ENCODE peak calls at places on chromosome 15, in four cellular contexts. N is OCI-LY7, G is tibial nerve, J is MM.1S. X is an unnamed sample.
A peak's percentile ranks its signal among the peaks of the same experiment; 100 is the strongest.

GRCh38 chr15:66748320-66748779 is 46.3 kb downstream of the SMAD6 start:
- DNase-seq in J (no peak), G (no peak), N (no peak), X (peak; percentile 67)

GRCh38 chr15:100879461-100880138 is at the start of gene ALDH1A3:
- DNase-seq in N (no peak), G (no peak), J (peak; percentile 46), X (peak; percentile 48)

GRCh38 chr15:22979699-22980188 is 424 bp downstream of the CYFIP1 start:
- DNase-seq in N (no peak), G (no peak), J (no peak), X (peak; percentile 54)

GRCh38 chr15:53882311-53882710 is 95.9 kb upstream of the UNC13C start:
- DNase-seq in G (no peak), N (no peak), J (no peak), X (no peak)

GRCh38 chr15:63528138-63528659 is 23.8 kb downstream of the USP3 start:
- DNase-seq in J (no peak), N (no peak), G (no peak), X (no peak)

GRCh38 chr15:80240261-80240660 is 11.8 kb downstream of the CTXND1 start:
- DNase-seq in G (no peak), N (no peak), J (no peak), X (no peak)

GRCh38 chr15:88621789-88622604 is 857 bp downstream of the AEN start:
- DNase-seq in N (peak; percentile 65), G (no peak), J (peak; percentile 80), X (peak; percentile 61)

GRCh38 chr15:36887214-36888017 is 212.9 kb downstream of the MEIS2 start:
- DNase-seq in G (no peak), J (no peak), N (no peak), X (peak; percentile 22)

GRCh38 chr15:38868326-38869114 is 303.9 kb upstream of the RASGRP1 start:
- DNase-seq in N (no peak), G (peak; percentile 59), J (no peak), X (peak; percentile 94)

GRCh38 chr15:38205502-38206235 is 47.0 kb upstream of the SPRED1 start:
- DNase-seq in J (no peak), N (no peak), G (no peak), X (no peak)

GRCh38 chr15:25439456-25439836 is 622 bp upstream of the UBE3A start:
- DNase-seq in G (no peak), J (peak; percentile 25), N (peak; percentile 48), X (no peak)

GRCh38 chr15:41933771-41934170 is 38.6 kb downstream of the EHD4 start:
- DNase-seq in G (no peak), N (no peak), J (no peak), X (no peak)

GRCh38 chr15:92580521-92580920 is 75.1 kb downstream of the FAM174B start:
- DNase-seq in G (no peak), J (no peak), N (no peak), X (no peak)

GRCh38 chr15:82064824-82065223 is 19.0 kb upstream of the MEX3B start:
- DNase-seq in N (no peak), G (no peak), J (no peak), X (peak; percentile 12)

GRCh38 chr15:41423979-41424659 is 7.2 kb downstream of the RTF1 start:
- DNase-seq in N (peak; percentile 50), J (peak; percentile 81), G (no peak), X (no peak)

GRCh38 chr15:66737243-66738010 is 35.4 kb downstream of the SMAD6 start:
- DNase-seq in J (no peak), G (no peak), N (no peak), X (no peak)

GRCh38 chr15:76183906-76184639 is 124.3 kb downstream of the TMEM266 start:
- DNase-seq in J (no peak), G (no peak), N (no peak), X (no peak)

GRCh38 chr15:54212635-54213034 is 234.4 kb downstream of the UNC13C start:
- DNase-seq in J (no peak), N (no peak), G (no peak), X (no peak)

GRCh38 chr15:78056714-78057269 is 20.7 kb downstream of the TBC1D2B start:
- DNase-seq in G (no peak), N (peak; percentile 88), J (peak; percentile 67), X (peak; percentile 26)

GRCh38 chr15:98625614-98626013 is 22.7 kb upstream of the IGF1R start:
- DNase-seq in G (no peak), J (no peak), N (no peak), X (no peak)

GRCh38 chr15:30791239-30791638 is 112.5 kb upstream of the FAN1 start:
- DNase-seq in J (no peak), N (peak; percentile 25), G (no peak), X (no peak)

GRCh38 chr15:34239151-34239761 is 14.4 kb downstream of the EMC4 start:
- DNase-seq in J (no peak), G (no peak), N (no peak), X (peak; percentile 75)

GRCh38 chr15:28885630-28886430 is at the start of gene APBA2:
- DNase-seq in N (no peak), G (no peak), J (peak; percentile 60), X (peak; percentile 41)

GRCh38 chr15:29514931-29515330 is 245.3 kb upstream of the NSMCE3 start:
- DNase-seq in N (no peak), G (no peak), J (no peak), X (no peak)

GRCh38 chr15:78257681-78258080 is 6.7 kb upstream of the DNAJA4 start:
- DNase-seq in J (no peak), G (no peak), N (no peak), X (no peak)

GRCh38 chr15:66565731-66566130 is at the start of gene LCTL:
- DNase-seq in G (no peak), N (no peak), J (peak; percentile 33), X (peak; percentile 66)

GRCh38 chr15:36632196-36632595 is 52.8 kb downstream of the CDIN1 start:
- DNase-seq in N (no peak), J (no peak), G (no peak), X (peak; percentile 49)

GRCh38 chr15:81292516-81293001 is 31.4 kb downstream of the STARD5 start:
- DNase-seq in G (no peak), N (peak; percentile 75), J (no peak), X (no peak)

GRCh38 chr15:46652256-46652655 is 1017.4 kb downstream of the SQOR start:
- DNase-seq in G (no peak), N (no peak), J (no peak), X (no peak)

GRCh38 chr15:46644493-46645481 is 1010.0 kb downstream of the SQOR start:
- DNase-seq in J (peak; percentile 27), N (no peak), G (no peak), X (no peak)

GRCh38 chr15:46646476-46646875 is 1011.6 kb downstream of the SQOR start:
- DNase-seq in J (no peak), N (no peak), G (no peak), X (no peak)
- H3K4me1 ChIP-seq in J (peaks cover 30% of the 10 kb centered on the region), N (no peaks in the 10 kb centered on the region), G (no peaks in the 10 kb centered on the region), X (no peaks in the 10 kb centered on the region)

GRCh38 chr15:73637527-73637926 is 4.3 kb upstream of the NPTN start:
- DNase-seq in N (no peak), G (no peak), J (no peak), X (peak; percentile 73)
- H3K4me1 ChIP-seq in N (peaks cover 8% of the 10 kb centered on the region), G (peaks cover 6% of the 10 kb centered on the region), J (peaks cover 2% of the 10 kb centered on the region), X (peaks cover 10% of the 10 kb centered on the region)

DNA sequence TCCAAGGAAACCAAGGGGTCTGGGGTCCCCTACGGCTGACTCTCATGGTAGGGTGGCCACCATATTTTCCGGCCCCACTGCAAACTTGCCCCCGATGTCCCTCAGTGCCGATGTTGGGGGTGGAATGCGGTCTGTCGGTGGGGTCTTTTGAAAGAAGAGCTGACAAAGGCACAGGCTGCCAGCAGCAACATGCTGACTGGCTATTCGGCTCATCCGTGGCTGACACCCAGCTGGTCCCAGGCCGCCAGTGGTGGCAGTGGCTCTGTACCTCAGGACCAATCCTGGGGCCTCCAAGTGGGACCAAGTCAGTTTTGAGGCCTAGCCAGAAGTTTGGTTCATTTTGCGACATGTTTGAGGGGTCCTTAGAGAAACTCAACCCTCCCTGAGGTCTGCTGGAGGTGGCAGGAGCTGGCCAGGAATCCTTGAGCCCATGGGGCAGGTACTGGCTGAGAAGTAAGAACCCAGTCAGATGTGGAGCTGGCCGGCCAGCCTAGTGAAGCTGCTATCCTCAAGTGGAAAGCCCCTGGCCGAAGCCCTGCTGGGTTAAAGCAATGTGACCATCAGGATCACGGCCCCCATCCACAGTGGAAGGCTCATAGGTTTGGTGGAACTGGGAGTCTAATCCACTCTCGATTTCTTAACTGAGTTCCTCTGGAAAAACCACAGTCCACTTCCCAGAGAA is 17.8 kb downstream of the BMF start:
- DNase-seq in N (no peak), G (no peak), J (no peak), X (no peak)
- H3K4me1 ChIP-seq in N (peaks cover 55% of the 10 kb centered on the region), G (peaks cover 67% of the 10 kb centered on the region), J (peaks cover 21% of the 10 kb centered on the region), X (peaks cover 65% of the 10 kb centered on the region)

GRCh38 chr15:57061281-57061680 is 142.8 kb downstream of the TCF12 start:
- DNase-seq in J (no peak), G (no peak), N (no peak), X (no peak)

GRCh38 chr15:57061696-57062095 is 143.3 kb downstream of the TCF12 start:
- DNase-seq in J (no peak), G (no peak), N (no peak), X (no peak)

GRCh38 chr15:57060799-57061198 is 142.4 kb downstream of the TCF12 start:
- DNase-seq in N (no peak), J (no peak), G (no peak), X (peak; percentile 42)

GRCh38 chr15:57069423-57069822 is 151.0 kb downstream of the TCF12 start:
- DNase-seq in J (peak; percentile 34), N (no peak), G (no peak), X (no peak)

GRCh38 chr15:57064033-57064432 is 145.6 kb downstream of the TCF12 start:
- DNase-seq in N (no peak), J (no peak), G (no peak), X (no peak)
- H3K4me1 ChIP-seq in N (no peaks in the 10 kb centered on the region), J (peaks cover 3% of the 10 kb centered on the region), G (no peaks in the 10 kb centered on the region), X (peaks cover 3% of the 10 kb centered on the region)

GRCh38 chr15:62050118-62050517 is 10.1 kb downstream of the VPS13C start:
- DNase-seq in J (no peak), N (no peak), G (no peak), X (no peak)
- H3K4me1 ChIP-seq in J (peaks cover 21% of the 10 kb centered on the region), N (peaks cover 33% of the 10 kb centered on the region), G (no peaks in the 10 kb centered on the region), X (no peaks in the 10 kb centered on the region)

GRCh38 chr15:52788099-52788986 is 1.8 kb downstream of the ONECUT1 start:
- DNase-seq in G (no peak), N (no peak), J (no peak), X (no peak)
- H3K4me1 ChIP-seq in G (peaks cover 46% of the 10 kb centered on the region), N (no peaks in the 10 kb centered on the region), J (no peaks in the 10 kb centered on the region), X (peaks cover 71% of the 10 kb centered on the region)

GRCh38 chr15:68285243-68285980 is 7.9 kb downstream of the FEM1B start:
- DNase-seq in N (no peak), G (no peak), J (peak; percentile 63), X (no peak)
- H3K4me1 ChIP-seq in N (peaks cover 18% of the 10 kb centered on the region), G (peaks cover 25% of the 10 kb centered on the region), J (peaks cover 42% of the 10 kb centered on the region), X (peaks cover 9% of the 10 kb centered on the region)

DNA sequence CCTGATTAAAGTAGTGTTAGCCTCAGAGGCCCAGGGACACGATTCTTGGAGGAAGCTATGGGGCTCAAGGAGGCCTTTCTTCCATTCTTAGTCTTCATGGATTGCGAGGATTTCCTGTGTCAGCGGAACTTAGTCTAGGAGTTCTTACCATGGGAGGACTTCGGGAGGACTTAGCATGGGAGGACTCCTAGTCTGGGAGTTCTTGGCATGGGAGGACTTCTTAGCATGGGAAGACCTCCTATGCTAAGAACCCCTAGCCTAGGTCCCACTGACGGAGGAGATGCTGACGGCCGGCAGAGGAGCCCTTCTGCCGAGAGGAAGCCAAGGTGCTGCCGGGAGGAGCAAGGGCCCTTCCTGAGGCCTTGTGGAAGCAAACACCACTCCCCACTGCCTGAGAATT is 35.6 kb upstream of the LDHAL6B start:
- DNase-seq in G (no peak), J (no peak), N (no peak), X (no peak)
- H3K4me1 ChIP-seq in G (no peaks in the 10 kb centered on the region), J (peaks cover 2% of the 10 kb centered on the region), N (no peaks in the 10 kb centered on the region), X (peaks cover 25% of the 10 kb centered on the region)

GRCh38 chr15:74780523-74780982 is 1.3 kb upstream of the CSK start:
- DNase-seq in G (no peak), J (no peak), N (no peak), X (no peak)
- H3K4me1 ChIP-seq in G (peaks cover 81% of the 10 kb centered on the region), J (peaks cover 61% of the 10 kb centered on the region), N (peaks cover 73% of the 10 kb centered on the region), X (peaks cover 52% of the 10 kb centered on the region)